ENCODE peak calls at places on chromosomes 6 and 20, in nine cellular contexts. One of them, this sample, is unnamed.

GRCh38 chr6:77620290-77620882 is 32.5 kb upstream of the MEI4 start:
- ATAC-seq in CD8-positive, alpha-beta T cell: no peak
- ATAC-seq in natural killer cell: no peak
- ATAC-seq in naive thymus-derived CD8-positive, alpha-beta T cell: no peak
- ATAC-seq in pancreas: peak
- ATAC-seq in left cardiac atrium: no peak
- ATAC-seq in activated CD4-positive, alpha-beta T cell treated with anti-CD3 and anti-CD28 coated beads for 36 hours: no peak
- ATAC-seq in Right ventricle myocardium superior: no peak
- ATAC-seq in activated naive CD8-positive, alpha-beta T cell treated with anti-CD3 and anti-CD28 coated beads, Interleukin-2, amount 50 U/mL, for 24 hours: no peak
- ATAC-seq in this sample: no peak

GRCh38 chr20:29472606-29473005 is 1784.9 kb upstream of the DEFB115 start:
- ATAC-seq in Right ventricle myocardium superior: no peak
- ATAC-seq in activated naive CD8-positive, alpha-beta T cell treated with anti-CD3 and anti-CD28 coated beads, Interleukin-2, amount 50 U/mL, for 24 hours: no peak
- ATAC-seq in pancreas: no peak
- ATAC-seq in naive thymus-derived CD8-positive, alpha-beta T cell: no peak
- ATAC-seq in natural killer cell: peak
- ATAC-seq in CD8-positive, alpha-beta T cell: no peak
- ATAC-seq in activated CD4-positive, alpha-beta T cell treated with anti-CD3 and anti-CD28 coated beads for 36 hours: no peak
- ATAC-seq in left cardiac atrium: no peak
- ATAC-seq in this sample: peak

GRCh38 chr6:92708945-92709344 is 710.4 kb downstream of the EPHA7 start:
- ATAC-seq in naive thymus-derived CD8-positive, alpha-beta T cell: no peak
- ATAC-seq in CD8-positive, alpha-beta T cell: no peak
- ATAC-seq in activated naive CD8-positive, alpha-beta T cell treated with anti-CD3 and anti-CD28 coated beads, Interleukin-2, amount 50 U/mL, for 24 hours: no peak
- ATAC-seq in left cardiac atrium: no peak
- ATAC-seq in natural killer cell: no peak
- ATAC-seq in pancreas: no peak
- ATAC-seq in Right ventricle myocardium superior: no peak
- ATAC-seq in activated CD4-positive, alpha-beta T cell treated with anti-CD3 and anti-CD28 coated beads for 36 hours: no peak
- ATAC-seq in this sample: no peak

GRCh38 chr6:84868149-84868548 is 103.8 kb upstream of the TBX18 start:
- ATAC-seq in naive thymus-derived CD8-positive, alpha-beta T cell: no peak
- ATAC-seq in natural killer cell: no peak
- ATAC-seq in Right ventricle myocardium superior: no peak
- ATAC-seq in activated naive CD8-positive, alpha-beta T cell treated with anti-CD3 and anti-CD28 coated beads, Interleukin-2, amount 50 U/mL, for 24 hours: no peak
- ATAC-seq in left cardiac atrium: no peak
- ATAC-seq in CD8-positive, alpha-beta T cell: no peak
- ATAC-seq in activated CD4-positive, alpha-beta T cell treated with anti-CD3 and anti-CD28 coated beads for 36 hours: no peak
- ATAC-seq in pancreas: no peak
- ATAC-seq in this sample: no peak

GRCh38 chr6:13488015-13488895 is 855 bp upstream of the GFOD1 start:
- ATAC-seq in naive thymus-derived CD8-positive, alpha-beta T cell: peak
- ATAC-seq in activated naive CD8-positive, alpha-beta T cell treated with anti-CD3 and anti-CD28 coated beads, Interleukin-2, amount 50 U/mL, for 24 hours: no peak
- ATAC-seq in left cardiac atrium: peak
- ATAC-seq in CD8-positive, alpha-beta T cell: no peak
- ATAC-seq in activated CD4-positive, alpha-beta T cell treated with anti-CD3 and anti-CD28 coated beads for 36 hours: peak
- ATAC-seq in pancreas: peak
- ATAC-seq in Right ventricle myocardium superior: peak
- ATAC-seq in natural killer cell: no peak
- ATAC-seq in this sample: no peak

GRCh38 chr20:50415031-50415515 is 95.1 kb upstream of the PTPN1 start:
- ATAC-seq in Right ventricle myocardium superior: peak
- ATAC-seq in activated CD4-positive, alpha-beta T cell treated with anti-CD3 and anti-CD28 coated beads for 36 hours: no peak
- ATAC-seq in naive thymus-derived CD8-positive, alpha-beta T cell: no peak
- ATAC-seq in CD8-positive, alpha-beta T cell: no peak
- ATAC-seq in left cardiac atrium: peak
- ATAC-seq in natural killer cell: no peak
- ATAC-seq in activated naive CD8-positive, alpha-beta T cell treated with anti-CD3 and anti-CD28 coated beads, Interleukin-2, amount 50 U/mL, for 24 hours: no peak
- ATAC-seq in pancreas: peak
- ATAC-seq in this sample: no peak

GRCh38 chr6:136644597-136644952 is 94.4 kb upstream of the MAP7 start:
- ATAC-seq in natural killer cell: no peak
- ATAC-seq in left cardiac atrium: no peak
- ATAC-seq in Right ventricle myocardium superior: peak
- ATAC-seq in naive thymus-derived CD8-positive, alpha-beta T cell: no peak
- ATAC-seq in pancreas: peak
- ATAC-seq in activated naive CD8-positive, alpha-beta T cell treated with anti-CD3 and anti-CD28 coated beads, Interleukin-2, amount 50 U/mL, for 24 hours: no peak
- ATAC-seq in CD8-positive, alpha-beta T cell: no peak
- ATAC-seq in activated CD4-positive, alpha-beta T cell treated with anti-CD3 and anti-CD28 coated beads for 36 hours: no peak
- ATAC-seq in this sample: peak

GRCh38 chr20:1943267-1944002 is 48.2 kb downstream of the SIRPA start:
- ATAC-seq in left cardiac atrium: peak
- ATAC-seq in naive thymus-derived CD8-positive, alpha-beta T cell: no peak
- ATAC-seq in natural killer cell: no peak
- ATAC-seq in CD8-positive, alpha-beta T cell: no peak
- ATAC-seq in pancreas: peak
- ATAC-seq in activated naive CD8-positive, alpha-beta T cell treated with anti-CD3 and anti-CD28 coated beads, Interleukin-2, amount 50 U/mL, for 24 hours: no peak
- ATAC-seq in activated CD4-positive, alpha-beta T cell treated with anti-CD3 and anti-CD28 coated beads for 36 hours: no peak
- ATAC-seq in Right ventricle myocardium superior: peak
- ATAC-seq in this sample: no peak

GRCh38 chr6:105609375-105609991 is 206.6 kb upstream of the PREP start:
- ATAC-seq in left cardiac atrium: peak
- ATAC-seq in pancreas: no peak
- ATAC-seq in natural killer cell: no peak
- ATAC-seq in activated naive CD8-positive, alpha-beta T cell treated with anti-CD3 and anti-CD28 coated beads, Interleukin-2, amount 50 U/mL, for 24 hours: no peak
- ATAC-seq in activated CD4-positive, alpha-beta T cell treated with anti-CD3 and anti-CD28 coated beads for 36 hours: no peak
- ATAC-seq in Right ventricle myocardium superior: peak
- ATAC-seq in naive thymus-derived CD8-positive, alpha-beta T cell: no peak
- ATAC-seq in CD8-positive, alpha-beta T cell: no peak
- ATAC-seq in this sample: no peak

GRCh38 chr6:13286185-13286584 is 42.2 kb downstream of the TBC1D7 start:
- ATAC-seq in pancreas: no peak
- ATAC-seq in Right ventricle myocardium superior: no peak
- ATAC-seq in naive thymus-derived CD8-positive, alpha-beta T cell: no peak
- ATAC-seq in activated naive CD8-positive, alpha-beta T cell treated with anti-CD3 and anti-CD28 coated beads, Interleukin-2, amount 50 U/mL, for 24 hours: no peak
- ATAC-seq in left cardiac atrium: no peak
- ATAC-seq in CD8-positive, alpha-beta T cell: no peak
- ATAC-seq in natural killer cell: no peak
- ATAC-seq in activated CD4-positive, alpha-beta T cell treated with anti-CD3 and anti-CD28 coated beads for 36 hours: no peak
- ATAC-seq in this sample: peak

GRCh38 chr6:38640216-38640909 is 634 bp upstream of the BTBD9 start:
- ATAC-seq in natural killer cell: no peak
- ATAC-seq in CD8-positive, alpha-beta T cell: no peak
- ATAC-seq in naive thymus-derived CD8-positive, alpha-beta T cell: no peak
- ATAC-seq in left cardiac atrium: no peak
- ATAC-seq in pancreas: no peak
- ATAC-seq in activated naive CD8-positive, alpha-beta T cell treated with anti-CD3 and anti-CD28 coated beads, Interleukin-2, amount 50 U/mL, for 24 hours: no peak
- ATAC-seq in Right ventricle myocardium superior: no peak
- ATAC-seq in activated CD4-positive, alpha-beta T cell treated with anti-CD3 and anti-CD28 coated beads for 36 hours: peak
- ATAC-seq in this sample: no peak

GRCh38 chr6:15017251-15017650 is 228.6 kb upstream of the JARID2 start:
- ATAC-seq in left cardiac atrium: peak
- ATAC-seq in activated CD4-positive, alpha-beta T cell treated with anti-CD3 and anti-CD28 coated beads for 36 hours: peak
- ATAC-seq in CD8-positive, alpha-beta T cell: no peak
- ATAC-seq in natural killer cell: no peak
- ATAC-seq in naive thymus-derived CD8-positive, alpha-beta T cell: no peak
- ATAC-seq in activated naive CD8-positive, alpha-beta T cell treated with anti-CD3 and anti-CD28 coated beads, Interleukin-2, amount 50 U/mL, for 24 hours: no peak
- ATAC-seq in pancreas: no peak
- ATAC-seq in Right ventricle myocardium superior: peak
- ATAC-seq in this sample: no peak

GRCh38 chr6:168542301-168542700 is 101.3 kb downstream of the SMOC2 start:
- ATAC-seq in natural killer cell: no peak
- ATAC-seq in CD8-positive, alpha-beta T cell: no peak
- ATAC-seq in left cardiac atrium: peak
- ATAC-seq in activated CD4-positive, alpha-beta T cell treated with anti-CD3 and anti-CD28 coated beads for 36 hours: no peak
- ATAC-seq in pancreas: no peak
- ATAC-seq in activated naive CD8-positive, alpha-beta T cell treated with anti-CD3 and anti-CD28 coated beads, Interleukin-2, amount 50 U/mL, for 24 hours: no peak
- ATAC-seq in naive thymus-derived CD8-positive, alpha-beta T cell: no peak
- ATAC-seq in Right ventricle myocardium superior: peak
- ATAC-seq in this sample: no peak

GRCh38 chr6:106894978-106895702 is 79.4 kb downstream of the CD24 start:
- ATAC-seq in activated naive CD8-positive, alpha-beta T cell treated with anti-CD3 and anti-CD28 coated beads, Interleukin-2, amount 50 U/mL, for 24 hours: no peak
- ATAC-seq in left cardiac atrium: no peak
- ATAC-seq in naive thymus-derived CD8-positive, alpha-beta T cell: no peak
- ATAC-seq in Right ventricle myocardium superior: no peak
- ATAC-seq in CD8-positive, alpha-beta T cell: no peak
- ATAC-seq in natural killer cell: no peak
- ATAC-seq in activated CD4-positive, alpha-beta T cell treated with anti-CD3 and anti-CD28 coated beads for 36 hours: peak
- ATAC-seq in pancreas: peak
- ATAC-seq in this sample: no peak

GRCh38 chr20:54065601-54066038 is 4.8 kb downstream of the BCAS1 start:
- ATAC-seq in CD8-positive, alpha-beta T cell: no peak
- ATAC-seq in activated naive CD8-positive, alpha-beta T cell treated with anti-CD3 and anti-CD28 coated beads, Interleukin-2, amount 50 U/mL, for 24 hours: no peak
- ATAC-seq in left cardiac atrium: no peak
- ATAC-seq in Right ventricle myocardium superior: no peak
- ATAC-seq in pancreas: no peak
- ATAC-seq in natural killer cell: no peak
- ATAC-seq in naive thymus-derived CD8-positive, alpha-beta T cell: no peak
- ATAC-seq in activated CD4-positive, alpha-beta T cell treated with anti-CD3 and anti-CD28 coated beads for 36 hours: no peak
- ATAC-seq in this sample: no peak

GRCh38 chr6:111912904-111913303 is 39.7 kb upstream of the FYN start:
- ATAC-seq in activated CD4-positive, alpha-beta T cell treated with anti-CD3 and anti-CD28 coated beads for 36 hours: peak
- ATAC-seq in activated naive CD8-positive, alpha-beta T cell treated with anti-CD3 and anti-CD28 coated beads, Interleukin-2, amount 50 U/mL, for 24 hours: no peak
- ATAC-seq in pancreas: no peak
- ATAC-seq in CD8-positive, alpha-beta T cell: no peak
- ATAC-seq in natural killer cell: no peak
- ATAC-seq in Right ventricle myocardium superior: no peak
- ATAC-seq in left cardiac atrium: no peak
- ATAC-seq in naive thymus-derived CD8-positive, alpha-beta T cell: no peak
- ATAC-seq in this sample: no peak

GRCh38 chr6:145031962-145032361 is 703.4 kb downstream of the EPM2A start:
- ATAC-seq in Right ventricle myocardium superior: no peak
- ATAC-seq in CD8-positive, alpha-beta T cell: no peak
- ATAC-seq in natural killer cell: no peak
- ATAC-seq in pancreas: no peak
- ATAC-seq in naive thymus-derived CD8-positive, alpha-beta T cell: no peak
- ATAC-seq in activated CD4-positive, alpha-beta T cell treated with anti-CD3 and anti-CD28 coated beads for 36 hours: no peak
- ATAC-seq in activated naive CD8-positive, alpha-beta T cell treated with anti-CD3 and anti-CD28 coated beads, Interleukin-2, amount 50 U/mL, for 24 hours: no peak
- ATAC-seq in left cardiac atrium: no peak
- ATAC-seq in this sample: no peak

This sample was measured in stimulated activated memory B cell treated with anti-CD40 and anti-IgM and Interleukin-4, amounts not matched to agents 10 μg/mL and 1 μg/mL and 100 μg/mL, for 72 hours.